ENCODE peak calls at places on chromosomes 13 and 19, in ten cellular contexts. T, Z, P, Y, K, E, X, L, W and C are unnamed samples.

GRCh38 chr13:109465151-109465550 is 321.2 kb downstream of the IRS2 start:
- DNase-seq in T (no peak), Z (no peak), P (no peak), Y (no peak), K (no peak), E (no peak), X (no peak), L (no peak), W (no peak), C (no peak)

GRCh38 chr19:55000761-55001160 is 34.6 kb downstream of the NLRP2 start:
- DNase-seq in T (no peak), Z (no peak), P (no peak), Y (no peak), K (no peak), E (no peak), X (no peak), L (no peak), W (no peak), C (no peak)

GRCh38 chr13:99339736-99340392 is 32.7 kb upstream of the GPR183 start:
- DNase-seq in T (no peak), Z (no peak), P (no peak), Y (no peak), K (peak), E (no peak), X (no peak), L (no peak), W (peak), C (no peak)

GRCh38 chr19:15154002-15154612 is 46.7 kb downstream of the NOTCH3 start:
- DNase-seq in T (peak), Z (no peak), P (peak), Y (no peak), K (no peak), E (no peak), X (no peak), L (no peak), W (no peak), C (no peak)

GRCh38 chr13:71879129-71879535 is 12.1 kb upstream of the DACH1 start:
- DNase-seq in T (peak), Z (no peak), P (no peak), Y (peak), K (peak), E (no peak), X (no peak), L (no peak), W (no peak), C (no peak)

GRCh38 chr19:56639217-56639616 is 3.7 kb upstream of the SMIM17 start:
- DNase-seq in T (peak), Z (no peak), P (no peak), Y (no peak), K (no peak), E (no peak), X (no peak), L (no peak), W (peak), C (no peak)

GRCh38 chr19:3163230-3163886 is 15.2 kb upstream of the S1PR4 start:
- DNase-seq in T (peak), Z (peak), P (no peak), Y (peak), K (peak), E (peak), X (no peak), L (peak), W (no peak), C (peak)

GRCh38 chr13:96822900-96823299 is 171.4 kb downstream of the OXGR1 start:
- DNase-seq in T (peak), Z (no peak), P (no peak), Y (no peak), K (peak), E (no peak), X (no peak), L (no peak), W (no peak), C (no peak)

GRCh38 chr13:71274923-71275593 is 591.9 kb downstream of the DACH1 start:
- DNase-seq in T (no peak), Z (no peak), P (no peak), Y (no peak), K (no peak), E (no peak), X (no peak), L (no peak), W (no peak), C (no peak)

GRCh38 chr19:33819875-33820781 is 23.5 kb downstream of the KCTD15 start:
- DNase-seq in T (peak), Z (peak), P (no peak), Y (peak), K (peak), E (peak), X (no peak), L (peak), W (peak), C (peak)

GRCh38 chr19:8148410-8149231 is 771 bp downstream of the FBN3 start:
- DNase-seq in T (peak), Z (no peak), P (no peak), Y (no peak), K (no peak), E (no peak), X (no peak), L (no peak), W (no peak), C (no peak)

GRCh38 chr19:33622505-33622808 is 704 bp downstream of the CHST8 start:
- DNase-seq in T (peak), Z (no peak), P (no peak), Y (no peak), K (no peak), E (no peak), X (no peak), L (no peak), W (no peak), C (no peak)

GRCh38 chr19:48363500-48363809 is 285 bp downstream of the TMEM143 start:
- DNase-seq in T (peak), Z (peak), P (no peak), Y (no peak), K (no peak), E (no peak), X (no peak), L (no peak), W (no peak), C (no peak)

GRCh38 chr13:33205804-33206221 is 79.7 kb downstream of the STARD13 start:
- DNase-seq in T (peak), Z (no peak), P (no peak), Y (peak), K (no peak), E (no peak), X (no peak), L (no peak), W (no peak), C (no peak)

GRCh38 chr13:36706755-36707154 is 32.9 kb downstream of the SERTM1 start:
- DNase-seq in T (no peak), Z (no peak), P (no peak), Y (no peak), K (no peak), E (no peak), X (no peak), L (no peak), W (peak), C (no peak)

GRCh38 chr13:40408602-40409001 is 257.8 kb downstream of the FOXO1 start:
- DNase-seq in T (no peak), Z (no peak), P (no peak), Y (no peak), K (no peak), E (no peak), X (no peak), L (no peak), W (peak), C (no peak)

GRCh38 chr13:109333893-109334651 is 452.3 kb downstream of the IRS2 start:
- DNase-seq in T (no peak), Z (no peak), P (no peak), Y (peak), K (no peak), E (no peak), X (no peak), L (no peak), W (no peak), C (no peak)

GRCh38 chr13:106688940-106689339 is 121.0 kb upstream of the ARGLU1 start:
- DNase-seq in T (no peak), Z (no peak), P (no peak), Y (no peak), K (no peak), E (no peak), X (no peak), L (no peak), W (no peak), C (no peak)

GRCh38 chr13:35930665-35931631 is 200.2 kb downstream of the DCLK1 start:
- DNase-seq in T (peak), Z (no peak), P (no peak), Y (no peak), K (no peak), E (no peak), X (no peak), L (peak), W (no peak), C (no peak)

GRCh38 chr19:5436101-5436947 is 18.9 kb upstream of the ZNRF4 start:
- DNase-seq in T (peak), Z (no peak), P (no peak), Y (no peak), K (no peak), E (no peak), X (no peak), L (no peak), W (peak), C (no peak)

GRCh38 chr19:12137541-12137940 is 2.6 kb downstream of the ZNF20 start:
- DNase-seq in T (peak), Z (no peak), P (no peak), Y (no peak), K (no peak), E (no peak), X (no peak), L (no peak), W (no peak), C (no peak)

GRCh38 chr19:3162418-3163229 is 15.9 kb upstream of the S1PR4 start:
- DNase-seq in T (peak), Z (no peak), P (no peak), Y (no peak), K (no peak), E (no peak), X (no peak), L (peak), W (no peak), C (no peak)

GRCh38 chr19:48745208-48745995 is 1.3 kb downstream of the IZUMO1 start:
- DNase-seq in T (peak), Z (peak), P (peak), Y (peak), K (peak), E (peak), X (no peak), L (peak), W (peak), C (peak)

GRCh38 chr13:87042946-87043345 is 628.2 kb upstream of the SLITRK5 start:
- DNase-seq in T (no peak), Z (no peak), P (no peak), Y (no peak), K (no peak), E (no peak), X (no peak), L (no peak), W (peak), C (no peak)

GRCh38 chr19:5352229-5352763 is 11.7 kb upstream of the PTPRS start:
- DNase-seq in T (peak), Z (no peak), P (peak), Y (no peak), K (no peak), E (no peak), X (no peak), L (no peak), W (peak), C (no peak)

GRCh38 chr13:38418286-38418685 is 68.6 kb downstream of the UFM1 start:
- DNase-seq in T (no peak), Z (no peak), P (no peak), Y (no peak), K (no peak), E (no peak), X (no peak), L (no peak), W (no peak), C (no peak)

GRCh38 chr13:47656651-47657050 is 344.4 kb downstream of the SUCLA2 start:
- DNase-seq in T (no peak), Z (no peak), P (no peak), Y (no peak), K (no peak), E (no peak), X (no peak), L (no peak), W (no peak), C (no peak)

GRCh38 chr13:83378901-83379300 is 503.4 kb downstream of the SLITRK1 start:
- DNase-seq in T (no peak), Z (no peak), P (no peak), Y (no peak), K (no peak), E (no peak), X (no peak), L (no peak), W (no peak), C (no peak)

GRCh38 chr13:41622545-41623429 is 165.4 kb downstream of the RGCC start:
- DNase-seq in T (no peak), Z (no peak), P (no peak), Y (no peak), K (no peak), E (no peak), X (no peak), L (no peak), W (peak), C (no peak)

GRCh38 chr19:53131732-53132131 is 978 bp downstream of the ZNF415 start:
- DNase-seq in T (peak), Z (no peak), P (no peak), Y (no peak), K (no peak), E (no peak), X (no peak), L (no peak), W (no peak), C (no peak)

GRCh38 chr19:9309974-9310446 is 372 bp upstream of the ZNF699 start:
- DNase-seq in T (peak), Z (peak), P (peak), Y (peak), K (peak), E (peak), X (peak), L (peak), W (no peak), C (peak)

GRCh38 chr19:2061936-2062729 is 11.1 kb upstream of the MKNK2 start:
- DNase-seq in T (peak), Z (no peak), P (no peak), Y (no peak), K (no peak), E (peak), X (no peak), L (peak), W (no peak), C (peak)

GRCh38 chr19:18470153-18470552 is 32.2 kb upstream of the ISYNA1 start:
- DNase-seq in T (peak), Z (no peak), P (no peak), Y (no peak), K (no peak), E (no peak), X (no peak), L (no peak), W (no peak), C (no peak)
- H3K27ac ChIP-seq in T (no peak), Z (no peak), P (no peak), Y (peak), K (no peak), E (no peak), X (no peak), L (no peak), W (no peak), C (peak)

DNA sequence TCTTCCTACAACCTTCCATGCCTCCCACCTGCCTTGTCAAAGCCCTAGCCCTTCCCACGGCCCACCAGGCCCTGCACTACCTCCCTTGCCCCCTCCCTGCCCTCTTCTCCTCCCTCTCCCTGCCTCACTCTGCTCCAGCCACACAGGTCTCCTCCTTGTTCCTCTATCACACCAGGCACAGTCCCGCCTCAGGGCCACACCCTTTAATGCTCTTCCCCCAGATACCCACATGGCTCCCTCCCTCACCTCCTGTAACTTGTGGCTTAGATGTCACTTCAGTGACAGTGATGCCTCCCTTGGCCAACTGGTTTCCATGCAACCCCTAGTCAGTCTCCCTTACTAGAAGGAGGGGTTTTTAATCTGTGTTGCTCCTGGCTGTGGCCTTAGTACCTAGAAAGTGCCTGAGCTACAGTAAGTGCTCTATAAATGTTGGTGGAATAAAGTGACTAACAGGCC is 1.3 kb downstream of the SIRT6 start:
- DNase-seq in T (no peak), Z (no peak), P (no peak), Y (no peak), K (no peak), E (no peak), X (no peak), L (no peak), W (no peak), C (no peak)
- H3K4me3 ChIP-seq in T (peak), Z (no peak), P (peak), Y (peak), K (no peak), E (no peak), X (peak), L (no peak), W (peak), C (peak)

GRCh38 chr13:30396434-30397075 is 25.7 kb upstream of the UBE2L5 start:
- DNase-seq in T (peak), Z (no peak), P (no peak), Y (no peak), K (no peak), E (no peak), X (no peak), L (no peak), W (peak), C (no peak)
- H3K27ac ChIP-seq in T (no peak), Z (no peak), P (peak), Y (no peak), K (peak), E (no peak), X (no peak), L (no peak), W (no peak), C (no peak)

GRCh38 chr13:21231426-21231945 is 55.0 kb downstream of the MRPL57 start:
- DNase-seq in T (no peak), Z (no peak), P (peak), Y (no peak), K (no peak), E (no peak), X (no peak), L (no peak), W (no peak), C (no peak)

GRCh38 chr13:21232196-21232595 is 55.7 kb downstream of the MRPL57 start:
- DNase-seq in T (peak), Z (peak), P (no peak), Y (no peak), K (no peak), E (peak), X (no peak), L (peak), W (no peak), C (peak)

GRCh38 chr13:21228738-21229137 is 52.3 kb downstream of the MRPL57 start:
- DNase-seq in T (no peak), Z (peak), P (no peak), Y (no peak), K (no peak), E (no peak), X (no peak), L (no peak), W (no peak), C (no peak)

GRCh38 chr13:21229241-21230024 is 53.0 kb downstream of the MRPL57 start:
- DNase-seq in T (no peak), Z (peak), P (no peak), Y (no peak), K (no peak), E (no peak), X (no peak), L (no peak), W (no peak), C (no peak)

DNA sequence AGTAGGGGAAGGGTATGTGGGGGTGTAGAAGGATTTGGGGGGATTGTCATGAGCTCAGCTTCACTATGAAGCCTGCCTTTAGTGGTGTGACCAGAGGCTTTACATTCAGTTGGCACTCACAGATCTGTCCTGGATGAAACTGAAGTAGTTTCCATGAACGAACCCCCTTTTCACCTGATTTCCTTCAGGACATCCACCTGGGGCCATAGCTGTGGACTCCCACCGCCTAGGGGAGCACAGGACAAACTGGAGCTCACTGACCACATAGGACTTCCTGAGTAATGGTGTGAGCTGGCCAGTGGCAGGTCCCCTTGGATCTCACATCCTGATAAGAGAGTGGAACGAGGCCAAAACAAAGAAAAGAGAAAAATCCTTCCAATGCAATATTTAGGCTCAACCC is 54.1 kb downstream of the MRPL57 start:
- DNase-seq in T (no peak), Z (no peak), P (no peak), Y (no peak), K (no peak), E (no peak), X (no peak), L (no peak), W (no peak), C (no peak)
- H3K4me3 ChIP-seq in T (no peak), Z (no peak), P (no peak), Y (no peak), K (no peak), E (no peak), X (no peak), L (no peak), W (no peak), C (no peak)

DNA sequence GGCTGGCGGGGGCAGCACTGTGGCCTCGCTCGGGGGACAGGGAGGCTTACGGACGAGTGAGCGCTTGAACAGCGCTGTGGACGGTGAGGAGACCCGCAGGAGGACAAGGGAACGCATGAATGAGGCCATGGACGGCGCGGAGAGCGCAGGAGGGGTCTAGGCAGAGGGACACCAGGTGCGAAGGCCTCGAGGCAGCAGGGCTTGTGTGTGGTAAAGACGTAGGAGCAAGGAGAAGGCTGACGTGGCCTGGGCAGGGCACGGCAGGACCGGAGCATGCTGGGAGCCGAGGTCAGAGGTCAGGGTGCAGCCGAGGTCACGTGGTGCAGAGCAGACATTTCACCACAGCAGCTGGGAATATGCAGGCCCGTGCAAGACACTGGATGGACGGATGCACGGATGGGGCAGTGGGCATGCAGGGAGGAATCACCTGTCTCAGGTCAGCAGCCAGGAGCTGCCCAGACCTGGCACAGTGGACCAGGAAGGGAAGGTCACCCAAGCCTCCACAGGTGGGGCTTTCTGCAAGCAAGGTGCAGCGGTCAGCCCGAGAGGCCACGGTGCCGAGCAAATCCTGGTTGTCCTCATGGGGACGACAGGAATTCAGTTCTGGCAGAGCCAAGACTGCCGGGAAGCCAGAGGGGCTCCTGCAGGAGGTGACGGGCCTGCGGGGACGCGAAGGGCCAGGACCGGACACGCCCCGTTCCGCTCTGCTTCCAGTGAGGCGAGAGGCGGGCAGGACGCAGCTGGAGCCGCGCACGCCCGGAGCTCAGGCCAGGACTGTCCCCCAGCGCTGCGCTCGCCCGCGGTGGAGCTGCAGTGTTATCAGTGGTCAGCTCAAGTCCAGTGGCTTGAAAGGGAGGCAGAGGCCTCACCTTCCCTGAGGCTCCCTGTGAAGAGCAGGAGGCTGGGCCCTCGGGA is 72.2 kb downstream of the RASA3 start:
- DNase-seq in T (no peak), Z (no peak), P (no peak), Y (peak), K (peak), E (no peak), X (no peak), L (peak), W (no peak), C (peak)
- H3K27ac ChIP-seq in T (no peak), Z (no peak), P (no peak), Y (peak), K (peak), E (no peak), X (peak), L (no peak), W (no peak), C (peak)

DNA sequence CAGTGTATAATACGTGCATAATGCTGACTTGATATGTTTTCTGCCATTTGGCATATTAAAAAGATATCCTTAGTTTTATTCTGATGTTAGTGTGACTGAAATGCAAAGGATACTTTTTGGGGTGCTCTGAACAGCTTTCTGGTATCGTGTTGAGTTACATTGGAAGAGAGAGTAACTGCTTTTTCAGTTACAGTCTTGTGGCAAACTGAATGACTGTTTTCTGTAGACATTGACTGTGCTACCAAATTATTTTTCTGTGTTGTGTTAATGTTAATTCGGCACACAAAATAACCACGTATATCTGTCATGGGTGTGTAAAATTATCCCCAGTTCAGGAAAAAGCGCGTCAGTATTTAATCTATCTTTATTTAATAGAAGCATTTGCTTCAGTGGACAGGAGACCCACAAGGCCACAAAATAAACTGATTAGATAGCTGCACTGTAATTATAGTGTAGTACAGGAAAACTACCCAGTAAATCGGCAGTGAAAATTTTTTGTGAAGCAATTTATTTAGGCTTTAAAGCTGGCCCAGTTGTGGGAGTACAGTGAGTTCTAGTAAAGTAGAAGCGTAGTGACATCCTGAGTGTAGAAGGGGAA is 2.5 kb downstream of the URI1 start:
- DNase-seq in T (no peak), Z (no peak), P (no peak), Y (no peak), K (no peak), E (no peak), X (no peak), L (no peak), W (no peak), C (no peak)
- H3K4me3 ChIP-seq in T (no peak), Z (no peak), P (peak), Y (no peak), K (no peak), E (no peak), X (no peak), L (no peak), W (no peak), C (peak)